ENCODE peak calls at places on chromosomes 11 and 22, in eight cellular contexts. V is AG04449; K is lung; P is lower leg skin; Y is CD4-positive, alpha-beta memory T cell; N is heart right ventricle; L is PC-3; R is breast epithelium. F is an unnamed sample.
A peak's percentile ranks its signal among the peaks of the same experiment; 100 is the strongest.

GRCh38 chr22:48405741-48406140 is 1421.9 kb downstream of the BRD1 start:
- DNase-seq in Y (no peak), P (no peak), R (no peak), N (no peak), K (no peak), L (no peak), V (no peak), F (no peak)

GRCh38 chr22:36417281-36417686 is 29.5 kb upstream of the MYH9 start:
- DNase-seq in N (no peak), P (peak; percentile 43), L (peak; percentile 90), V (no peak), Y (no peak), K (peak; percentile 69), R (peak; percentile 63), F (no peak)

GRCh38 chr11:34654491-34655334 is 33.8 kb downstream of the EHF start:
- DNase-seq in L (peak; percentile 97), Y (no peak), P (peak; percentile 89), N (peak; percentile 44), K (peak; percentile 90), R (peak; percentile 78), V (no peak), F (no peak)

GRCh38 chr22:37545703-37546435 is 14.4 kb upstream of the CDC42EP1 start:
- DNase-seq in V (peak; percentile 47), P (peak; percentile 87), L (peak; percentile 72), R (peak; percentile 89), Y (no peak), N (peak; percentile 94), K (peak; percentile 88), F (no peak)

GRCh38 chr22:49161002-49161850 is 666.4 kb downstream of the BRD1 start:
- DNase-seq in P (no peak), V (no peak), K (no peak), L (no peak), R (peak; percentile 41), Y (no peak), N (no peak), F (no peak)

GRCh38 chr11:19691815-19692214 is 20.8 kb upstream of the NAV2 start:
- DNase-seq in K (no peak), L (no peak), R (no peak), P (no peak), Y (no peak), N (no peak), V (no peak), F (no peak)

GRCh38 chr11:113623114-113623513 is 83.0 kb downstream of the TMPRSS5 start:
- DNase-seq in L (peak; percentile 49), Y (no peak), R (no peak), N (no peak), V (no peak), K (no peak), P (no peak), F (no peak)

GRCh38 chr22:32475428-32476010 is 908 bp downstream of the FBXO7 start:
- DNase-seq in V (no peak), Y (no peak), K (peak; percentile 39), P (peak; percentile 25), R (no peak), N (peak; percentile 23), L (peak; percentile 33), F (peak; percentile 57)

GRCh38 chr22:20456064-20456721 is 18.6 kb upstream of the SCARF2 start:
- DNase-seq in K (peak; percentile 77), L (peak; percentile 65), Y (peak; percentile 74), V (peak; percentile 26), N (peak; percentile 74), P (peak; percentile 58), R (no peak), F (peak; percentile 50)

GRCh38 chr11:86790867-86791849 is 9.2 kb upstream of the PRSS23 start:
- DNase-seq in P (no peak), R (no peak), K (no peak), L (peak; percentile 6), V (no peak), N (no peak), Y (no peak), F (no peak)

GRCh38 chr11:57476883-57477506 is 16.7 kb downstream of the RTN4RL2 start:
- DNase-seq in R (no peak), Y (peak; percentile 14), V (no peak), K (no peak), L (peak; percentile 66), N (peak; percentile 45), P (no peak), F (no peak)

GRCh38 chr11:108009497-108010360 is 1.0 kb downstream of the CUL5 start:
- DNase-seq in L (peak; percentile 50), N (no peak), Y (no peak), R (no peak), K (no peak), V (no peak), P (no peak), F (no peak)

GRCh38 chr11:92269021-92269420 is 44.4 kb downstream of the FAT3 start:
- DNase-seq in N (no peak), L (peak; percentile 81), K (no peak), R (no peak), Y (no peak), P (no peak), V (peak; percentile 42), F (no peak)

GRCh38 chr22:49006207-49007012 is 821.3 kb downstream of the BRD1 start:
- DNase-seq in N (no peak), R (no peak), Y (no peak), K (no peak), L (no peak), V (no peak), P (no peak), F (no peak)

GRCh38 chr22:43726964-43727543 is 85.1 kb downstream of the EFCAB6 start:
- DNase-seq in P (no peak), N (no peak), R (no peak), K (no peak), Y (no peak), L (no peak), V (no peak), F (no peak)

GRCh38 chr22:20216863-20217499 is 51.1 kb downstream of the RTN4R start:
- DNase-seq in Y (no peak), P (no peak), L (peak; percentile 47), V (no peak), R (no peak), K (no peak), N (no peak), F (no peak)

GRCh38 chr11:34999453-34999852 is 83.0 kb downstream of the PDHX start:
- DNase-seq in Y (no peak), K (no peak), P (no peak), R (no peak), L (no peak), N (no peak), V (no peak), F (no peak)

GRCh38 chr11:995752-996420 is 40.6 kb downstream of the MUC6 start:
- DNase-seq in P (no peak), L (no peak), Y (no peak), V (no peak), K (no peak), N (no peak), R (no peak), F (no peak)

GRCh38 chr11:70580036-70580805 is 181.9 kb downstream of the CTTN start:
- DNase-seq in V (no peak), P (no peak), L (no peak), K (no peak), Y (no peak), R (no peak), N (no peak), F (no peak)

GRCh38 chr11:123429336-123429735 is 733 bp upstream of the GRAMD1B start:
- DNase-seq in P (no peak), N (no peak), K (no peak), V (peak; percentile 63), R (no peak), L (peak; percentile 69), Y (no peak), F (no peak)

GRCh38 chr11:34068098-34068497 is 16.6 kb downstream of the CAPRIN1 start:
- DNase-seq in N (no peak), Y (no peak), R (no peak), P (no peak), K (no peak), L (peak; percentile 27), V (no peak), F (no peak)

GRCh38 chr22:32603651-32604540 is 129.3 kb downstream of the FBXO7 start:
- DNase-seq in L (no peak), V (no peak), R (no peak), K (no peak), N (no peak), P (no peak), Y (no peak), F (no peak)

DNA sequence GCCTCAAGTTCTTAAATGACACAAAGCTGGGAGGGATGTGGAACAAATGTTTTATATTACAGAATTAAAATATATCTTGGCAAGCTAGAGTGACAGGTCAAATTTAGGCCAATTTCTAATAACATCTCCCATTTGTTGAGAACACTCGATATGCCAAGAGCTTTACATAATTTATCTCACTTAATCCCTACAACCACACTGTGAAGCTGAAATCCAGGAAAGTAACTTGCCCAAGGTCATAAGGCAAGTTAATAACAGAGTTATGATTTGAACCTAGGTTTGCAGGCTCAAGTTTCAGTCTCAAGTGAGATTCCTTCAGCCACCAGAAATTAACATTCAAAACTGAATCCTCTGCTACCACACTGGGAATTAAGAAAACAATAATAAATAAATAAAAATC is 38.3 kb downstream of the RAB30 start:
- DNase-seq in Y (no peak), V (no peak), R (no peak), N (no peak), K (no peak), L (no peak), P (no peak), F (no peak)
- H3K4me3 ChIP-seq in Y (no peak overlapping the region), V (peak overlapping the region; percentile 50), R (peak overlapping the region; percentile 38), N (peak overlapping the region; percentile 24), K (no peak overlapping the region), L (no peak overlapping the region), P (no peak overlapping the region), F (peak overlapping the region; percentile 50)

GRCh38 chr11:68043029-68043348 is 4.2 kb downstream of the TCIRG1 start:
- DNase-seq in V (no peak), K (no peak), L (no peak), R (no peak), P (no peak), N (no peak), Y (no peak), F (no peak)
- H3K4me3 ChIP-seq in V (peak overlapping the region; percentile 15), K (no peak overlapping the region), L (no peak overlapping the region), R (no peak overlapping the region), P (no peak overlapping the region), N (no peak overlapping the region), Y (no peak overlapping the region), F (no peak overlapping the region)

DNA sequence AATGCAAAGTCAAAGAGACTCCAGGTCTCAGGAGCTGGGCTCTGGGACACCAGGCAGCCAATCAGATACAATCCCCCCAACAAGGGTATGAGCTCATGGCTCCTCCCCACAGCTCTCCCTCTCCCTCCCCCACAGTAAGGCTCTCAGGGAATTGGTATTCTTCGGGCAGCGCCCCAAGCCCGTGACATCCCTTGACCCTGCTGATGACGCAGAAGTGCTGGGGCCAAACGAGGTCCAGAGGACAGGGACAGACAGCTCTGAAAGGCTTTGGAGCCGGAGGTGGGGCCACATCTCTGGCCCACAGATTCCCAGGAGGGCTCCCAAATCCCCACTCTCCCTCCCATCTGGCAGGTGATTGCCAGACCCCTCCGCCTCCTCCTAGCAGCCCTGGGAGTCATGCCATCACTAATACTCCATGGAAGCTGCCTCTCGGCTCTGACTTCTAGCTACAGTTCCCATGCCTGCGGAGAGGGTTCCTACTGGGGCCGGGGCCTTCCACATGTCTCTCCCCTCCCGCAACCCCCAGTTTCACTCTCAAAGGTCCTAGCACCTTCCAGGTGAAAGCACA is 5.8 kb downstream of the USP2 start:
- DNase-seq in K (no peak), N (peak; percentile 83), V (no peak), Y (no peak), L (no peak), R (peak; percentile 55), P (peak; percentile 19), F (peak; percentile 87)
- H3K4me3 ChIP-seq in K (no peak overlapping the region), N (peak overlapping the region; percentile 21), V (no peak overlapping the region), Y (no peak overlapping the region), L (no peak overlapping the region), R (peak overlapping the region; percentile 27), P (no peak overlapping the region), F (peak overlapping the region; percentile 54)

GRCh38 chr11:6472934-6473333 is 807 bp downstream of the TRIM3 start:
- DNase-seq in V (no peak), P (no peak), L (no peak), N (no peak), Y (no peak), K (no peak), R (no peak), F (no peak)
- H3K4me3 ChIP-seq in V (peak overlapping the region; percentile 77), P (no peak overlapping the region), L (peak overlapping the region; percentile 55), N (peak overlapping the region; percentile 96), Y (peak overlapping the region; percentile 20), K (peak overlapping the region; percentile 36), R (peak overlapping the region; percentile 79), F (peak overlapping the region; percentile 67)

F was measured in dorsolateral prefrontal cortex.